ENCODE peak calls at places on chromosomes 12 and 14, in ten cellular contexts. N is psoas muscle; S is CD8-positive, alpha-beta T cell; A is epithelial cell of esophagus; X is right lobe of liver; T is endothelial cell; B is H9; H is GM10248; E is WERI-Rb-1; G is GM13977. U is an unnamed sample.

GRCh38 chr14:26597136-26598080 is at the start of gene NOVA1:
- DNase-seq in H (peak), T (peak), E (peak), S (no peak), G (no peak), B (peak), X (peak), A (peak), N (peak), U (no peak)

GRCh38 chr12:53775478-53776145 is 23.8 kb upstream of the CISTR start:
- DNase-seq in T (no peak), A (no peak), X (no peak), N (peak), H (no peak), G (no peak), B (no peak), S (no peak), E (no peak), U (no peak)

GRCh38 chr12:80183939-80184338 is 84.6 kb downstream of the OTOGL start:
- DNase-seq in S (no peak), A (peak), B (no peak), H (no peak), E (no peak), X (no peak), N (no peak), G (no peak), T (no peak), U (peak)

GRCh38 chr12:81077686-81078441 is at the start of gene ACSS3:
- DNase-seq in S (no peak), A (peak), X (peak), T (peak), E (no peak), H (no peak), N (peak), G (no peak), B (peak), U (no peak)

GRCh38 chr12:62468394-62468793 is 1.8 kb downstream of the MON2 start:
- DNase-seq in X (no peak), G (no peak), S (no peak), B (no peak), H (no peak), A (no peak), E (no peak), T (no peak), N (no peak), U (no peak)

GRCh38 chr14:104350463-104351185 is 212.2 kb downstream of the KIF26A start:
- DNase-seq in B (no peak), X (no peak), G (no peak), E (no peak), S (no peak), A (no peak), T (no peak), H (no peak), N (no peak), U (no peak)

GRCh38 chr14:52342849-52343606 is 28.9 kb downstream of the PTGER2 start:
- DNase-seq in H (no peak), X (no peak), E (no peak), N (no peak), T (no peak), B (no peak), A (peak), S (no peak), G (no peak), U (peak)

GRCh38 chr14:22472935-22473854 is 115.8 kb downstream of the DAD1 start:
- DNase-seq in B (peak), G (peak), E (peak), X (no peak), N (no peak), S (no peak), T (peak), H (peak), A (peak), U (peak)

GRCh38 chr12:76219806-76220205 is 128.4 kb downstream of the BBS10 start:
- DNase-seq in E (no peak), A (peak), H (no peak), B (no peak), T (no peak), S (no peak), N (no peak), G (no peak), X (no peak), U (no peak)

GRCh38 chr14:75578786-75579781 is 664 bp downstream of the FLVCR2 start:
- DNase-seq in H (no peak), E (peak), N (peak), G (no peak), X (peak), T (no peak), S (no peak), A (no peak), B (no peak), U (no peak)

GRCh38 chr12:22287056-22287455 is 47.5 kb downstream of the ST8SIA1 start:
- DNase-seq in B (no peak), E (no peak), A (no peak), N (no peak), G (no peak), T (no peak), S (no peak), X (no peak), H (no peak), U (no peak)

GRCh38 chr14:95402184-95402583 is 82.5 kb upstream of the CLMN start:
- DNase-seq in X (no peak), A (no peak), S (no peak), B (no peak), G (no peak), H (no peak), T (no peak), N (no peak), E (no peak), U (no peak)

GRCh38 chr14:53027031-53027430 is 76.2 kb upstream of the FERMT2 start:
- DNase-seq in N (no peak), B (no peak), X (no peak), E (no peak), A (no peak), S (no peak), G (no peak), H (no peak), T (no peak), U (no peak)

GRCh38 chr12:16030729-16031128 is 119.6 kb downstream of the DERA start:
- DNase-seq in H (no peak), X (no peak), S (no peak), B (no peak), T (no peak), G (no peak), N (no peak), A (no peak), E (no peak), U (no peak)

GRCh38 chr12:11986165-11986564 is 84.6 kb upstream of the BCL2L14 start:
- DNase-seq in S (no peak), A (peak), B (no peak), H (no peak), E (no peak), G (no peak), X (no peak), N (no peak), T (no peak), U (no peak)

GRCh38 chr12:53227341-53227740 is 4.7 kb downstream of the RARG start:
- DNase-seq in B (no peak), G (no peak), T (no peak), S (no peak), A (no peak), H (no peak), E (no peak), N (no peak), X (no peak), U (no peak)

GRCh38 chr14:84496677-84497076 is 1033.3 kb upstream of the FLRT2 start:
- DNase-seq in B (no peak), E (no peak), A (no peak), H (no peak), N (no peak), T (no peak), X (no peak), S (no peak), G (no peak), U (no peak)

GRCh38 chr14:84490081-84490480 is 1039.9 kb upstream of the FLRT2 start:
- DNase-seq in H (no peak), A (no peak), B (no peak), E (no peak), G (no peak), N (no peak), T (no peak), X (no peak), S (no peak), U (no peak)

DNA sequence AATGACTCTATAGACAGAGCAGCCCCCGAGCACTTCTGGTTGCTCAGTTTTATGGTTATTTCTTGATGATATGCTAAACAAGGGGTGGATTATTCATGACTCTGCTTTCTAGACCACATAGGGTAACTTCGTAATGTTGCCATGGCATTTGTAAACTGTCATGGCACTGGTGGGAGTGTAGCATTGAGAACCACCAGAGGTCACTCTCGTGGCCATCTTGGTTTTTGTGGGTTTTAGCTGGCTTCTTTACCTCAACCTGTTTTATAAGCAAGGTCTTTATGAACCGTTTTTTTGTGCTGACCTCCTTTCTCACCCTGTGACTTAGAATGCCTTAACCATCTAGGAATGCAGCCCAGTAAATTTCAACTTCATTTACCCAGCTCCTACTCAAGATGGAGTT is 1036.2 kb upstream of the FLRT2 start:
- DNase-seq in A (no peak), H (no peak), X (no peak), B (no peak), T (no peak), S (no peak), E (no peak), N (no peak), G (no peak), U (no peak)
- TF ChIP-seq CTCF in A (no peak), H (no peak), X (no peak), B (peak), T (no peak), S (no peak), E (peak), N (no peak), G (no peak), U (no peak)

GRCh38 chr14:100072783-100073346 is 7.6 kb downstream of the EVL start:
- DNase-seq in A (peak), N (no peak), S (peak), E (no peak), B (no peak), T (no peak), X (no peak), G (no peak), H (peak), U (peak)
- TF ChIP-seq CTCF in A (peak), N (no peak), S (peak), E (no peak), B (no peak), T (no peak), X (no peak), G (peak), H (peak), U (peak)

GRCh38 chr14:65958664-65959562 is 527.3 kb upstream of the CCDC196 start:
- DNase-seq in H (peak), T (no peak), X (no peak), S (no peak), G (peak), N (no peak), A (peak), E (no peak), B (no peak), U (peak)

GRCh38 chr14:65957631-65958205 is 528.5 kb upstream of the CCDC196 start:
- DNase-seq in N (no peak), E (no peak), A (no peak), H (no peak), T (peak), S (no peak), B (peak), G (no peak), X (no peak), U (no peak)

GRCh38 chr14:65961004-65961403 is 525.2 kb upstream of the CCDC196 start:
- DNase-seq in E (peak), S (peak), T (peak), G (peak), B (peak), N (peak), X (peak), A (peak), H (peak), U (peak)

GRCh38 chr14:65962952-65963351 is 523.2 kb upstream of the CCDC196 start:
- DNase-seq in H (no peak), T (no peak), X (no peak), N (no peak), E (no peak), A (no peak), S (no peak), B (no peak), G (no peak), U (no peak)

DNA sequence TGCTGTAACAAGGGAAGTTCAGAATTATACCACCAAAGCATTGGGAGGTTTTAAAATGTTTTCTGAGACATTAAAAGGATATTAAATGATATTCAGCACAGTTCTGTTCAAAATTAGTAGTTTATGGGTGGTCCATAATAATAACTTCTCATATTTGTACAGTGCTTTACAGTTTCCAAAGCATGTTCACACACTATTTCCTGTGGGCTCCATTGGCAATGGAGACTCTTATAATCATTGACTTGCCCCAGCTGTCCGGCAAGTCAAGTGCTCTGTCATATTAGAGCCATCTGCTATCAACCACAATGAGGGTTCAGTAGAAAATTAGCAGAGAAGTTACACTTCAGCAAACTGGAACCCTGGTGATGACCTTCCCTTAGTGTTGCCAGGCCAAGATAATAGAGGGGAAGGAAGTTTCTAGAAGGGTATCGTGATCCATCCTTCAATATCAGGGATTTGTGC is 526.6 kb upstream of the CCDC196 start:
- DNase-seq in G (no peak), T (no peak), X (no peak), A (no peak), N (no peak), B (no peak), E (no peak), H (no peak), S (no peak), U (no peak)
- TF ChIP-seq CTCF in G (no peak), T (no peak), X (no peak), A (no peak), N (peak), B (peak), E (no peak), H (peak), S (peak), U (no peak)

DNA sequence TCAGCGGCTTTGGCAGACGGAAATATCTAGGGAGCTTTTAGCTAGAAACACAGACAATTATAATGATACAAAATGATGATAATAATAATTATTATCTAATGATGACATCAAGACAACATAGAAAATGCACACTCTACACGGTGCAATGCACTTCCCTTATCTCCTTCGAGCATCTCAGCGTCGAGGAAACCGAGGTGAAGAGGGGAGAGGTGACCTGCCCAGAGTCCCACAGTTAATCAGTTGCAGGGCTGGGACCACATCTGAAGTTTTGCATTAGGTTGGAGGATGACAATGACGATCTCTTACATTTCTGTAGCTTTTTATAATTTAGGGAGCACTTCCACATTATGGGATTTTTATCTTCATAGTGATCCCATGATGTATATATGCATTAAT is 130.2 kb downstream of the PAPOLA start:
- DNase-seq in H (no peak), S (no peak), G (no peak), X (no peak), A (no peak), N (no peak), E (no peak), B (peak), T (no peak), U (no peak)
- TF ChIP-seq CTCF in H (no peak), S (no peak), G (no peak), X (no peak), A (no peak), N (no peak), E (no peak), B (no peak), T (no peak), U (no peak)

DNA sequence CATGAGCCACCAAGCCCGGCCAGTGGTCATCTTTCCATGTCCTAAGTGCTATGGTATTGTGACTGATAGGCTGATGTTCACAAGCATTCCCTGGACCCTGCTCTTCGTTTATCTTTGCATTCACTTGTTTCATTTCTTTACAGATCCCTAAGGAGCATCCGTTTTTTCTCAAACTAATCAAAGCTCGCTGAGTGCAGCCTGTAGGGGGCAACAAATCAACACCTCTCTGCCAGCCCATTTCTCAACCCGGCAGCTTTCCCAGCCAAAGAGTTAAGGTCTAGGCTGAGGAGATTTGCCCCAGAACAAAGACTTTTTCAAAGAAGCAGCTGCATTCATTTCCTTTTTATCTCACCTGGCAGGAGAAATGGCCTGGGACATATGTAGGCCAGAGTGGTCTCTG is 12.1 kb downstream of the SIRT4 start:
- DNase-seq in E (peak), S (no peak), X (no peak), G (no peak), B (peak), T (peak), H (no peak), N (no peak), A (no peak), U (peak)
- TF ChIP-seq CTCF in E (peak), S (no peak), X (peak), G (no peak), B (peak), T (peak), H (no peak), N (no peak), A (peak), U (no peak)

GRCh38 chr12:14935031-14935430 is 3.3 kb downstream of the ERP27 start:
- DNase-seq in B (no peak), H (no peak), S (no peak), E (no peak), T (no peak), N (no peak), X (no peak), G (no peak), A (no peak), U (no peak)

GRCh38 chr12:14937689-14938088 is 648 bp downstream of the ERP27 start:
- DNase-seq in S (no peak), E (peak), N (no peak), X (no peak), G (no peak), A (no peak), B (peak), H (peak), T (no peak), U (no peak)

GRCh38 chr12:14938301-14938700 is at the start of gene ERP27:
- DNase-seq in T (no peak), S (no peak), G (no peak), A (no peak), X (no peak), H (no peak), N (no peak), E (no peak), B (no peak), U (no peak)

GRCh38 chr12:14936224-14936861 is 2.0 kb downstream of the ERP27 start:
- DNase-seq in X (no peak), N (no peak), G (no peak), A (peak), T (peak), S (no peak), B (peak), E (peak), H (no peak), U (no peak)

DNA sequence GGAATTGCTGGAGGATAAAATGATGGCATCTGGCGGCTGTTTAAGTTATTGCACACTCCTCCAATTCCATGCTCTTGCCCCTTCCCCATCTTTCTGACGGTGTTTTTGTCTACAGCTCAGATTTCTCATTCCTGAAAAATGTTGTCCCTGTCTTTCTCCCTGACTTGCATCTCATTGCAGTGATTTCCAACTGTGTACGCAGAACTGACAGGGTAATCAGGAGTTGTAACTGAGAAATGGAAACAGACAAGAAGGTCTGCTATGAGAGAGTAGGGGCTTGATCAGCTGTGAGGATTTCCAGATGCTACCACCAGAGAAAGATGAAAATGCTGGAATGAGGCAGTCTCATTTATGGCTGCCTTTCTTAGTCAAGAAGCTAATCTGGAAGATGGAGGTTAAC is 1.3 kb downstream of the ERP27 start:
- DNase-seq in S (no peak), G (no peak), E (no peak), B (no peak), A (no peak), N (no peak), H (no peak), T (no peak), X (no peak), U (no peak)
- TF ChIP-seq CTCF in S (no peak), G (no peak), E (no peak), B (no peak), A (no peak), N (no peak), H (no peak), T (no peak), X (no peak), U (no peak)

GRCh38 chr12:104653730-104654328 is 197.1 kb downstream of the CHST11 start:
- DNase-seq in B (peak), A (no peak), E (peak), G (peak), H (peak), S (no peak), N (no peak), X (no peak), T (no peak), U (peak)
- TF ChIP-seq CTCF in B (peak), A (peak), E (peak), G (peak), H (peak), S (peak), N (peak), X (peak), T (peak), U (no peak)

GRCh38 chr12:68358532-68359485 is 26.6 kb upstream of the MDM1 start:
- DNase-seq in G (peak), N (peak), S (peak), B (peak), X (peak), H (peak), A (peak), T (peak), E (peak), U (peak)
- TF ChIP-seq CTCF in G (peak), N (peak), S (peak), B (peak), X (peak), H (peak), A (peak), T (peak), E (peak), U (peak)

GRCh38 chr12:112170376-112170775 is 45.0 kb downstream of the TRAFD1 start:
- DNase-seq in S (peak), N (no peak), H (peak), T (peak), X (no peak), E (peak), G (no peak), A (no peak), B (no peak), U (peak)
- TF ChIP-seq CTCF in S (no peak), N (peak), H (peak), T (peak), X (peak), E (peak), G (peak), A (peak), B (peak), U (peak)

U was measured in MCF 10A.